ENCODE peak calls at places on chromosomes 12 and 14, in six cellular contexts. C is neural progenitor cell, J is PC-3, N is A673, P is bronchial epithelial cell, G is mucosa of descending colon. Q is an unnamed sample.

GRCh38 chr14:104246401-104247335 is 108.3 kb downstream of the KIF26A start:
- DNase-seq in C (no peak), J (peak; percentile 9), N (no peak), P (no peak), G (peak; percentile 57), Q (no peak)

GRCh38 chr12:113180333-113180732 is 4.9 kb downstream of the DDX54 start:
- DNase-seq in C (no peak), J (no peak), N (no peak), P (no peak), G (no peak), Q (peak; percentile 30)

GRCh38 chr14:65599375-65599774 is 186.8 kb downstream of the FUT8 start:
- DNase-seq in C (no peak), J (peak; percentile 47), N (no peak), P (no peak), G (no peak), Q (no peak)

GRCh38 chr12:132071837-132072384 is 72.2 kb downstream of the DDX51 start:
- DNase-seq in C (no peak), J (no peak), N (no peak), P (peak; percentile 15), G (no peak), Q (no peak)

GRCh38 chr14:57071639-57072038 is 197.1 kb downstream of the EXOC5 start:
- DNase-seq in C (peak; percentile 14), J (no peak), N (peak; percentile 89), P (no peak), G (no peak), Q (no peak)

GRCh38 chr12:22333751-22334695 is 484 bp downstream of the ST8SIA1 start:
- DNase-seq in C (peak; percentile 41), J (no peak), N (no peak), P (no peak), G (peak; percentile 37), Q (no peak)

GRCh38 chr12:132318135-132318534 is 11.3 kb downstream of the GALNT9 start:
- DNase-seq in C (no peak), J (no peak), N (no peak), P (no peak), G (no peak), Q (no peak)

GRCh38 chr12:57456145-57456700 is 1.1 kb downstream of the INHBE start:
- DNase-seq in C (peak; percentile 84), J (peak; percentile 60), N (peak; percentile 73), P (peak; percentile 41), G (no peak), Q (peak; percentile 24)

GRCh38 chr14:23323838-23324454 is 2.7 kb downstream of the PABPN1 start:
- DNase-seq in C (no peak), J (no peak), N (no peak), P (no peak), G (no peak), Q (no peak)

GRCh38 chr12:67716817-67717216 is 68.3 kb downstream of the DYRK2 start:
- DNase-seq in C (no peak), J (peak; percentile 88), N (no peak), P (peak; percentile 20), G (no peak), Q (peak; percentile 23)

GRCh38 chr14:41872906-41873305 is 266.2 kb downstream of the LRFN5 start:
- DNase-seq in C (no peak), J (no peak), N (peak; percentile 65), P (no peak), G (no peak), Q (peak; percentile 35)

GRCh38 chr14:90778468-90779255 is 37.6 kb downstream of the TTC7B start:
- DNase-seq in C (no peak), J (no peak), N (peak; percentile 44), P (no peak), G (no peak), Q (no peak)

GRCh38 chr14:90087433-90087832 is 25.6 kb downstream of the KCNK13 start:
- DNase-seq in C (no peak), J (peak; percentile 73), N (no peak), P (peak; percentile 63), G (no peak), Q (peak; percentile 86)

GRCh38 chr12:27841392-27841882 is 61.4 kb upstream of the MANSC4 start:
- DNase-seq in C (no peak), J (peak; percentile 95), N (peak; percentile 62), P (no peak), G (no peak), Q (no peak)

GRCh38 chr14:21102472-21103164 is 1.8 kb downstream of the TMEM253 start:
- DNase-seq in C (peak; percentile 34), J (no peak), N (no peak), P (no peak), G (peak; percentile 59), Q (no peak)

GRCh38 chr12:109582636-109583035 is 9.0 kb downstream of the MVK start:
- DNase-seq in C (peak; percentile 31), J (peak; percentile 45), N (no peak), P (peak; percentile 41), G (no peak), Q (no peak)

GRCh38 chr12:48000878-48001321 is 3.4 kb downstream of the COL2A1 start:
- DNase-seq in C (peak; percentile 84), J (peak; percentile 73), N (peak; percentile 76), P (peak; percentile 90), G (no peak), Q (peak; percentile 69)

GRCh38 chr12:6748761-6749160 is 4.2 kb downstream of the MLF2 start:
- DNase-seq in C (no peak), J (no peak), N (no peak), P (no peak), G (no peak), Q (no peak)

GRCh38 chr14:54627718-54628345 is 60.9 kb downstream of the SAMD4A start:
- DNase-seq in C (peak; percentile 56), J (no peak), N (peak; percentile 84), P (no peak), G (no peak), Q (peak; percentile 57)
- H3K4me3 ChIP-seq in C (no peak overlapping the region), J (no peak overlapping the region), N (peak overlapping the region; percentile 30), P (no peak overlapping the region), G (no peak overlapping the region), Q (no peak overlapping the region)

GRCh38 chr14:74635831-74636230 is 23.8 kb upstream of the LTBP2 start:
- DNase-seq in C (no peak), J (no peak), N (no peak), P (no peak), G (no peak), Q (no peak)

GRCh38 chr14:74636424-74637183 is 24.6 kb upstream of the LTBP2 start:
- DNase-seq in C (no peak), J (no peak), N (no peak), P (peak; percentile 61), G (no peak), Q (no peak)

GRCh38 chr14:74637184-74637562 is 25.1 kb upstream of the LTBP2 start:
- DNase-seq in C (peak; percentile 28), J (no peak), N (no peak), P (no peak), G (no peak), Q (no peak)

GRCh38 chr14:74638970-74639369 is 26.9 kb upstream of the LTBP2 start:
- DNase-seq in C (no peak), J (no peak), N (no peak), P (no peak), G (no peak), Q (peak; percentile 77)

GRCh38 chr14:74638066-74638465 is 26.0 kb upstream of the LTBP2 start:
- DNase-seq in C (no peak), J (no peak), N (no peak), P (no peak), G (no peak), Q (no peak)
- TF ChIP-seq CTCF in C (no peak), J (no peak), N (no peak), P (no peak), G (no peak), Q (no peak)

GRCh38 chr14:37172936-37173613 is 669 bp upstream of the SLC25A21 start:
- DNase-seq in C (no peak), J (peak; percentile 10), N (no peak), P (no peak), G (no peak), Q (no peak)

GRCh38 chr14:37172024-37172869 is at the start of gene SLC25A21:
- DNase-seq in C (peak; percentile 85), J (peak; percentile 87), N (peak; percentile 91), P (peak; percentile 76), G (peak; percentile 78), Q (peak; percentile 80)

GRCh38 chr14:37170237-37170636 is 2.2 kb downstream of the SLC25A21 start:
- DNase-seq in C (no peak), J (no peak), N (no peak), P (peak; percentile 6), G (no peak), Q (no peak)

GRCh38 chr14:37170993-37171392 is 1.4 kb downstream of the SLC25A21 start:
- DNase-seq in C (no peak), J (no peak), N (no peak), P (no peak), G (no peak), Q (no peak)

GRCh38 chr14:37171678-37172023 is 755 bp downstream of the SLC25A21 start:
- DNase-seq in C (no peak), J (no peak), N (no peak), P (no peak), G (no peak), Q (no peak)
- H3K4me3 ChIP-seq in C (peak overlapping the region; percentile 62), J (peak overlapping the region; percentile 82), N (peak overlapping the region; percentile 66), P (peak overlapping the region; percentile 81), G (no peak overlapping the region), Q (peak overlapping the region; percentile 83)

GRCh38 chr12:54217774-54218221 is 29.0 kb upstream of the SMUG1 start:
- DNase-seq in C (peak; percentile 86), J (no peak), N (peak; percentile 74), P (no peak), G (peak; percentile 53), Q (no peak)

GRCh38 chr12:54214553-54215374 is 26.0 kb upstream of the SMUG1 start:
- DNase-seq in C (peak; percentile 97), J (peak; percentile 90), N (peak; percentile 96), P (peak; percentile 72), G (peak; percentile 85), Q (peak; percentile 90)

GRCh38 chr12:54215990-54216579 is 27.3 kb upstream of the SMUG1 start:
- DNase-seq in C (no peak), J (no peak), N (no peak), P (no peak), G (peak; percentile 46), Q (peak; percentile 40)

GRCh38 chr12:54216580-54217308 is 28.0 kb upstream of the SMUG1 start:
- DNase-seq in C (peak; percentile 94), J (peak; percentile 88), N (peak; percentile 97), P (peak; percentile 64), G (peak; percentile 74), Q (peak; percentile 80)

GRCh38 chr12:54217309-54217661 is 28.5 kb upstream of the SMUG1 start:
- DNase-seq in C (no peak), J (no peak), N (no peak), P (no peak), G (no peak), Q (no peak)
- TF ChIP-seq CTCF in C (no peak), J (peak; percentile 5), N (no peak), P (no peak), G (no peak), Q (no peak)

GRCh38 chr14:76267322-76268012 is 108.5 kb upstream of the ESRRB start:
- DNase-seq in C (peak; percentile 42), J (no peak), N (peak; percentile 64), P (peak; percentile 12), G (peak; percentile 71), Q (peak; percentile 42)
- H3K4me3 ChIP-seq in C (no peak overlapping the region), J (no peak overlapping the region), N (peak overlapping the region; percentile 35), P (peak overlapping the region; percentile 36), G (no peak overlapping the region), Q (peak overlapping the region; percentile 34)

Q was measured in fibroblast of mammary gland.